ENCODE peak calls at places on chromosomes 16 and 17, in four cellular contexts. G, I, M and D are unnamed samples.

GRCh38 chr17:47945080-47945479 is 3.7 kb downstream of the PNPO start:
- DNase-seq in G (peak; percentile 59), M (peak; percentile 61), I (no peak), D (no peak)

GRCh38 chr17:42072323-42073187 is 22.2 kb upstream of the C17orf113 start:
- DNase-seq in G (no peak), M (no peak), I (no peak), D (no peak)

GRCh38 chr16:85556456-85557082 is 56.6 kb upstream of the GSE1 start:
- DNase-seq in G (peak; percentile 37), M (peak; percentile 57), I (no peak), D (no peak)

GRCh38 chr16:87954361-87954760 is 3.1 kb downstream of the BANP start:
- DNase-seq in I (no peak), G (no peak), M (no peak), D (no peak)

GRCh38 chr16:10663744-10664143 is 31.0 kb downstream of the TEKT5 start:
- DNase-seq in M (no peak), I (no peak), G (no peak), D (no peak)

GRCh38 chr17:28500712-28501379 is 5.3 kb upstream of the FOXN1 start:
- DNase-seq in I (no peak), G (no peak), M (no peak), D (no peak)

GRCh38 chr16:67174706-67175231 is 4.4 kb downstream of the NOL3 start:
- DNase-seq in I (no peak), G (no peak), M (no peak), D (no peak)

GRCh38 chr16:85194528-85195270 is 82.4 kb upstream of the CIBAR2 start:
- DNase-seq in M (no peak), I (no peak), G (no peak), D (no peak)